ENCODE peak calls at places on chromosomes 12 and 14, in five cellular contexts. N, H, V, R and L are unnamed samples.

GRCh38 chr12:6327159-6327558 is 14.7 kb downstream of the TNFRSF1A start:
- DNase-seq in N (no peak), H (no peak), V (no peak), R (no peak), L (no peak)

GRCh38 chr14:61663312-61663974 is 31.9 kb upstream of the HIF1A start:
- DNase-seq in N (no peak), H (no peak), V (no peak), R (no peak), L (no peak)

GRCh38 chr14:83196235-83196634 is 1662.6 kb upstream of the SEL1L start:
- DNase-seq in N (no peak), H (no peak), V (no peak), R (no peak), L (no peak)

GRCh38 chr12:69341328-69341727 is 6.9 kb upstream of the LYZ start:
- DNase-seq in N (no peak), H (no peak), V (no peak), R (no peak), L (no peak)

GRCh38 chr12:74043343-74043742 is 494.3 kb upstream of the ATXN7L3B start:
- DNase-seq in N (no peak), H (no peak), V (no peak), R (no peak), L (no peak)

GRCh38 chr12:103632554-103633216 is 45.6 kb downstream of the STAB2 start:
- DNase-seq in N (peak; percentile 21), H (no peak), V (peak; percentile 50), R (peak; percentile 76), L (peak; percentile 77)

GRCh38 chr12:48189331-48190125 is 6.1 kb downstream of the CCDC184 start:
- DNase-seq in N (peak; percentile 52), H (no peak), V (peak; percentile 48), R (peak; percentile 75), L (no peak)

GRCh38 chr12:591571-592505 is 71.4 kb downstream of the NINJ2 start:
- DNase-seq in N (no peak), H (no peak), V (no peak), R (no peak), L (no peak)

GRCh38 chr12:90290980-90291975 is 582.6 kb upstream of the ATP2B1 start:
- DNase-seq in N (no peak), H (no peak), V (no peak), R (no peak), L (no peak)

GRCh38 chr12:95611676-95612309 is 60.5 kb upstream of the USP44 start:
- DNase-seq in N (no peak), H (no peak), V (no peak), R (no peak), L (no peak)

GRCh38 chr14:71474291-71474690 is 457.9 kb upstream of the RGS6 start:
- DNase-seq in N (no peak), H (no peak), V (no peak), R (no peak), L (no peak)

GRCh38 chr12:10617868-10618267 is 4.5 kb upstream of the MAGOHB start:
- DNase-seq in N (no peak), H (no peak), V (no peak), R (no peak), L (no peak)

GRCh38 chr12:11885261-11886038 is 185.3 kb upstream of the BCL2L14 start:
- DNase-seq in N (no peak), H (no peak), V (no peak), R (no peak), L (no peak)

GRCh38 chr12:45959025-45959424 is 31.3 kb downstream of the SCAF11 start:
- DNase-seq in N (no peak), H (no peak), V (no peak), R (no peak), L (no peak)

GRCh38 chr14:70555890-70556289 is 21.1 kb upstream of the ADAM20 start:
- DNase-seq in N (no peak), H (no peak), V (no peak), R (no peak), L (no peak)

GRCh38 chr12:94874986-94875312 is 128.5 kb downstream of the NDUFA12 start:
- DNase-seq in N (no peak), H (no peak), V (no peak), R (no peak), L (no peak)

GRCh38 chr12:77064891-77065360 is 443 bp downstream of the E2F7 start:
- DNase-seq in N (no peak), H (no peak), V (no peak), R (no peak), L (no peak)

GRCh38 chr12:3928538-3929220 is 55.5 kb upstream of the PARP11 start:
- DNase-seq in N (no peak), H (no peak), V (no peak), R (no peak), L (no peak)

GRCh38 chr12:64332938-64333337 is 57.6 kb downstream of the C12orf56 start:
- DNase-seq in N (no peak), H (no peak), V (no peak), R (no peak), L (no peak)

GRCh38 chr12:4909734-4910501 is at the start of gene KCNA1:
- DNase-seq in N (no peak), H (no peak), V (no peak), R (no peak), L (peak; percentile 68)

GRCh38 chr12:106976668-106977067 is 10.3 kb downstream of the MTERF2 start:
- DNase-seq in N (no peak), H (no peak), V (no peak), R (no peak), L (no peak)

GRCh38 chr12:108273217-108273616 is 65.9 kb downstream of the CMKLR1 start:
- DNase-seq in N (no peak), H (no peak), V (no peak), R (no peak), L (no peak)

GRCh38 chr12:91893476-91893875 is 252.2 kb downstream of the BTG1 start:
- DNase-seq in N (no peak), H (no peak), V (no peak), R (no peak), L (no peak)

GRCh38 chr12:58364389-58365086 is 423.2 kb downstream of the ATP23 start:
- DNase-seq in N (no peak), H (no peak), V (no peak), R (no peak), L (no peak)

GRCh38 chr12:55704824-55705780 is 2.6 kb downstream of the ITGA7 start:
- DNase-seq in N (no peak), H (no peak), V (no peak), R (no peak), L (no peak)

GRCh38 chr14:102690509-102691286 is 86.6 kb upstream of the TRAF3 start:
- DNase-seq in N (no peak), H (no peak), V (no peak), R (no peak), L (no peak)

GRCh38 chr12:80556566-80556965 is 112.5 kb downstream of the PTPRQ start:
- DNase-seq in N (no peak), H (no peak), V (no peak), R (no peak), L (no peak)

GRCh38 chr12:98439471-98440164 is 75.8 kb upstream of the TMPO start:
- DNase-seq in N (no peak), H (no peak), V (no peak), R (no peak), L (peak; percentile 52)

GRCh38 chr14:52031781-52032180 is 37.1 kb downstream of the NID2 start:
- DNase-seq in N (no peak), H (no peak), V (no peak), R (no peak), L (no peak)

GRCh38 chr12:68792952-68793351 is 15.0 kb upstream of the MDM2 start:
- DNase-seq in N (no peak), H (no peak), V (no peak), R (peak; percentile 33), L (no peak)

GRCh38 chr14:70635971-70636595 is 5.6 kb upstream of the TTC9 start:
- DNase-seq in N (no peak), H (no peak), V (no peak), R (no peak), L (no peak)

GRCh38 chr14:53306926-53307325 is 153.8 kb upstream of the DDHD1 start:
- DNase-seq in N (no peak), H (peak; percentile 73), V (no peak), R (no peak), L (no peak)